ENCODE peak calls at places on chromosome 16, in eight cellular contexts. One of them, this sample, is unnamed. For H3K9me3, the result is how much of the 10 kb centered on the place peaks cover.

GRCh38 chr16:22788190-22788530 is 25.8 kb upstream of the HS3ST2 start:
- DNase-seq in fibroblast of lung: no peak
- DNase-seq in body of pancreas: no peak
- DNase-seq in CD8-positive, alpha-beta memory T cell: no peak
- DNase-seq in pancreas: no peak
- DNase-seq in lung: no peak
- DNase-seq in prostate gland: no peak
- DNase-seq in neural progenitor cell: no peak
- DNase-seq in this sample: no peak

GRCh38 chr16:17377360-17378324 is 93.1 kb downstream of the XYLT1 start:
- DNase-seq in CD8-positive, alpha-beta memory T cell: no peak
- DNase-seq in body of pancreas: no peak
- DNase-seq in prostate gland: no peak
- DNase-seq in fibroblast of lung: no peak
- DNase-seq in neural progenitor cell: peak
- DNase-seq in lung: no peak
- DNase-seq in pancreas: no peak
- DNase-seq in this sample: no peak

GRCh38 chr16:80607204-80607603 is 66.4 kb downstream of the DYNLRB2 start:
- DNase-seq in lung: no peak
- DNase-seq in fibroblast of lung: no peak
- DNase-seq in pancreas: no peak
- DNase-seq in prostate gland: no peak
- DNase-seq in body of pancreas: no peak
- DNase-seq in CD8-positive, alpha-beta memory T cell: no peak
- DNase-seq in neural progenitor cell: no peak
- DNase-seq in this sample: no peak

GRCh38 chr16:48188449-48189102 is 32.8 kb upstream of the ABCC12 start:
- DNase-seq in lung: no peak
- DNase-seq in body of pancreas: no peak
- DNase-seq in neural progenitor cell: no peak
- DNase-seq in fibroblast of lung: no peak
- DNase-seq in CD8-positive, alpha-beta memory T cell: no peak
- DNase-seq in pancreas: no peak
- DNase-seq in prostate gland: no peak
- DNase-seq in this sample: no peak

GRCh38 chr16:78462261-78463208 is 363.1 kb downstream of the WWOX start:
- DNase-seq in prostate gland: no peak
- DNase-seq in CD8-positive, alpha-beta memory T cell: no peak
- DNase-seq in lung: no peak
- DNase-seq in neural progenitor cell: peak
- DNase-seq in body of pancreas: no peak
- DNase-seq in fibroblast of lung: no peak
- DNase-seq in pancreas: no peak
- DNase-seq in this sample: no peak

GRCh38 chr16:9348912-9349311 is 257.5 kb downstream of the HAPSTR1 start:
- DNase-seq in CD8-positive, alpha-beta memory T cell: no peak
- DNase-seq in pancreas: no peak
- DNase-seq in lung: no peak
- DNase-seq in neural progenitor cell: no peak
- DNase-seq in fibroblast of lung: no peak
- DNase-seq in body of pancreas: no peak
- DNase-seq in prostate gland: no peak
- DNase-seq in this sample: no peak

GRCh38 chr16:30028438-30029093 is 2.5 kb downstream of the TLCD3B start:
- DNase-seq in fibroblast of lung: no peak
- DNase-seq in neural progenitor cell: peak
- DNase-seq in pancreas: no peak
- DNase-seq in CD8-positive, alpha-beta memory T cell: no peak
- DNase-seq in body of pancreas: no peak
- DNase-seq in prostate gland: no peak
- DNase-seq in lung: no peak
- DNase-seq in this sample: peak

GRCh38 chr16:29230671-29231091 is 175.8 kb downstream of the NPIPB11 start:
- DNase-seq in fibroblast of lung: peak
- DNase-seq in body of pancreas: no peak
- DNase-seq in lung: no peak
- DNase-seq in prostate gland: no peak
- DNase-seq in CD8-positive, alpha-beta memory T cell: no peak
- DNase-seq in neural progenitor cell: peak
- DNase-seq in pancreas: no peak
- DNase-seq in this sample: no peak

GRCh38 chr16:62036807-62037135 is 533 bp upstream of the CDH8 start:
- DNase-seq in neural progenitor cell: peak
- DNase-seq in pancreas: no peak
- DNase-seq in lung: no peak
- DNase-seq in prostate gland: no peak
- DNase-seq in body of pancreas: no peak
- DNase-seq in fibroblast of lung: no peak
- DNase-seq in CD8-positive, alpha-beta memory T cell: no peak
- DNase-seq in this sample: no peak

GRCh38 chr16:20300312-20301097 is 26.8 kb downstream of the GP2 start:
- DNase-seq in neural progenitor cell: peak
- DNase-seq in pancreas: peak
- DNase-seq in CD8-positive, alpha-beta memory T cell: no peak
- DNase-seq in body of pancreas: peak
- DNase-seq in prostate gland: peak
- DNase-seq in lung: peak
- DNase-seq in fibroblast of lung: peak
- DNase-seq in this sample: no peak

GRCh38 chr16:77223184-77223583 is 24.0 kb downstream of the SYCE1L start:
- DNase-seq in CD8-positive, alpha-beta memory T cell: no peak
- DNase-seq in prostate gland: no peak
- DNase-seq in neural progenitor cell: peak
- DNase-seq in pancreas: no peak
- DNase-seq in body of pancreas: no peak
- DNase-seq in lung: no peak
- DNase-seq in fibroblast of lung: no peak
- DNase-seq in this sample: no peak

GRCh38 chr16:9092282-9092962 is 978 bp downstream of the HAPSTR1 start:
- DNase-seq in prostate gland: peak
- DNase-seq in fibroblast of lung: no peak
- DNase-seq in pancreas: peak
- DNase-seq in body of pancreas: peak
- DNase-seq in neural progenitor cell: peak
- DNase-seq in lung: peak
- DNase-seq in CD8-positive, alpha-beta memory T cell: peak
- DNase-seq in this sample: peak

DNA sequence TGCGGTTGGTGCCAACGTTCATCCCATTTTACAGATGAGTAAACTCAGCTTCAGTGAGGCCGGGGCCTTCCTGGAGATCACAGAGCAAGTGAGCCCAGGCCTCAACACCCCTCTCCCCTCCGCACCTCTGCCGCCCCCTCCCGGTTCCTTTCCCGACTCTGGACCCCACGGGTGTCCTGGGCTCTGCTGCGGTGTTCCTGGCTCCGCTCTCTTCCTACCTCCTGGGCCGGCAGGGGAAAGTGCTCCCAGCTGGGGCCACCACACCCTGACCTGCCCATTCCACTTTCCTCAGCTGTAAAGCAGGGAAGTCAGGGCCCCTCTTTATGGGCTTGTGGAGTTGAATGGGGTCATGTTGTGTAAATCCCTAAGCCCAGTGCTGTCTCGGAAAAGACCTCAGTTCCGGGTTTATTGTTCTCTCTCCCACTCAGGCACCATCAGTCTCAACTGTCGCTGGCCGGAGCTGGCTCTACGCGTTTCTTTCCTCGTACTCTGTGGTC is 21.9 kb upstream of the ACSF3 start:
- DNase-seq in fibroblast of lung: no peak
- DNase-seq in CD8-positive, alpha-beta memory T cell: no peak
- DNase-seq in pancreas: no peak
- DNase-seq in neural progenitor cell: peak
- DNase-seq in body of pancreas: no peak
- DNase-seq in lung: no peak
- DNase-seq in prostate gland: no peak
- DNase-seq in this sample: no peak
- H3K9me3 ChIP-seq in fibroblast of lung: under half
- H3K9me3 ChIP-seq in CD8-positive, alpha-beta memory T cell: under half
- H3K9me3 ChIP-seq in pancreas: under half
- H3K9me3 ChIP-seq in neural progenitor cell: under half
- H3K9me3 ChIP-seq in body of pancreas: under half
- H3K9me3 ChIP-seq in lung: under half
- H3K9me3 ChIP-seq in prostate gland: under half
- H3K9me3 ChIP-seq in this sample: under half

GRCh38 chr16:88283596-88283995 is 99.2 kb upstream of the ZNF469 start:
- DNase-seq in neural progenitor cell: no peak
- DNase-seq in body of pancreas: no peak
- DNase-seq in lung: no peak
- DNase-seq in fibroblast of lung: no peak
- DNase-seq in CD8-positive, alpha-beta memory T cell: no peak
- DNase-seq in pancreas: no peak
- DNase-seq in prostate gland: no peak
- DNase-seq in this sample: no peak

GRCh38 chr16:88282221-88283041 is 100.3 kb upstream of the ZNF469 start:
- DNase-seq in CD8-positive, alpha-beta memory T cell: no peak
- DNase-seq in neural progenitor cell: no peak
- DNase-seq in lung: no peak
- DNase-seq in prostate gland: peak
- DNase-seq in pancreas: no peak
- DNase-seq in fibroblast of lung: peak
- DNase-seq in body of pancreas: no peak
- DNase-seq in this sample: no peak

GRCh38 chr16:88284626-88285513 is 97.9 kb upstream of the ZNF469 start:
- DNase-seq in fibroblast of lung: no peak
- DNase-seq in prostate gland: no peak
- DNase-seq in neural progenitor cell: no peak
- DNase-seq in pancreas: no peak
- DNase-seq in CD8-positive, alpha-beta memory T cell: no peak
- DNase-seq in lung: no peak
- DNase-seq in body of pancreas: no peak
- DNase-seq in this sample: no peak

GRCh38 chr16:88285514-88285822 is 97.3 kb upstream of the ZNF469 start:
- DNase-seq in CD8-positive, alpha-beta memory T cell: no peak
- DNase-seq in prostate gland: no peak
- DNase-seq in body of pancreas: no peak
- DNase-seq in neural progenitor cell: no peak
- DNase-seq in fibroblast of lung: no peak
- DNase-seq in pancreas: no peak
- DNase-seq in lung: no peak
- DNase-seq in this sample: no peak

DNA sequence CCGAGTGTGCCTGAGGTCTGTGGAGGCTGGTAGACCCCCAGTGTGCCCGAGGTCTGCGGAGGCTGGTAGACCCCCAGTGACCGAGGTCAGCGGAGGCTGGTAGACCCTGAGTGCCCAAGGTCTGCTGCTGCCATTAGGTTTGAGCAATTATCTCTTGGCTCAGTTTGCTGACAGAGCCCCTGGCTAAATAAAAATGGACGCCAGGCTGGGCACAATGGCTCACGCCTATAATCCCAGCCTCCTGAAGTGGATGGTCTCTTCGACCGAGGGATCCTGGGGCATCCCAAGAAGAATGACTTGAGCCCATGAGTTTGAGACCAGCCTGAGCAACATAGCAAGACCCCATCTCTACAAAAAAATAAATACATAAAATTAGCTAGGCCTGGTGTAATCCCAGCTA is 98.7 kb upstream of the ZNF469 start:
- DNase-seq in prostate gland: no peak
- DNase-seq in fibroblast of lung: no peak
- DNase-seq in body of pancreas: no peak
- DNase-seq in lung: no peak
- DNase-seq in pancreas: no peak
- DNase-seq in CD8-positive, alpha-beta memory T cell: no peak
- DNase-seq in neural progenitor cell: no peak
- DNase-seq in this sample: no peak
- H3K9me3 ChIP-seq in prostate gland: under half
- H3K9me3 ChIP-seq in fibroblast of lung: under half
- H3K9me3 ChIP-seq in body of pancreas: under half
- H3K9me3 ChIP-seq in lung: under half
- H3K9me3 ChIP-seq in pancreas: under half
- H3K9me3 ChIP-seq in CD8-positive, alpha-beta memory T cell: under half
- H3K9me3 ChIP-seq in neural progenitor cell: under half
- H3K9me3 ChIP-seq in this sample: under half

GRCh38 chr16:867421-868385 is 67.2 kb upstream of the GNG13 start:
- DNase-seq in lung: no peak
- DNase-seq in body of pancreas: no peak
- DNase-seq in CD8-positive, alpha-beta memory T cell: no peak
- DNase-seq in neural progenitor cell: no peak
- DNase-seq in fibroblast of lung: no peak
- DNase-seq in pancreas: no peak
- DNase-seq in prostate gland: no peak
- DNase-seq in this sample: no peak
- H3K9me3 ChIP-seq in lung: under half
- H3K9me3 ChIP-seq in body of pancreas: under half
- H3K9me3 ChIP-seq in CD8-positive, alpha-beta memory T cell: under half
- H3K9me3 ChIP-seq in neural progenitor cell: under half
- H3K9me3 ChIP-seq in fibroblast of lung: under half
- H3K9me3 ChIP-seq in pancreas: under half
- H3K9me3 ChIP-seq in prostate gland: under half
- H3K9me3 ChIP-seq in this sample: under half

DNA sequence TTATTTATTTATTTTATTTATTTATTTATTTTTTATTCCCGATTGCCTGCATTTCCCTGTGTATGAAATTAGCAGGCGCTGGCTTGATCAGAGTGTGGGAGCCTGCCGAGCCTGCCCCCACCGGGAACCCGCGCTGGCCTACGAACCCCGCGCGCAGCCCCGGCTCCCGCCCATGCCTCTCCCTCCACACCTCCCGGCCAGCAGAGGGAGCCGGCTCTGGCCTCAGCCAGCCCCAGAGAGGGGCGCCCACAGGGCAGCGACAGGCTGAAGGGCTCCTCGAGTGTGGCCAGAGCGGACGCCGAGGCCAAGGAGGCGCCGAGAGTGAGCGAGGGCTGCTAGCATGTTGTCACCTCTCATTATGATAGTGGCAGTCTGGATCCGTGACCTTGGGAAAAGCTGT is 13.0 kb upstream of the RBL2 start:
- DNase-seq in neural progenitor cell: no peak
- DNase-seq in lung: no peak
- DNase-seq in pancreas: no peak
- DNase-seq in body of pancreas: no peak
- DNase-seq in CD8-positive, alpha-beta memory T cell: no peak
- DNase-seq in fibroblast of lung: no peak
- DNase-seq in prostate gland: no peak
- DNase-seq in this sample: no peak
- H3K9me3 ChIP-seq in neural progenitor cell: under half
- H3K9me3 ChIP-seq in lung: under half
- H3K9me3 ChIP-seq in pancreas: under half
- H3K9me3 ChIP-seq in body of pancreas: under half
- H3K9me3 ChIP-seq in CD8-positive, alpha-beta memory T cell: under half
- H3K9me3 ChIP-seq in fibroblast of lung: under half
- H3K9me3 ChIP-seq in prostate gland: under half
- H3K9me3 ChIP-seq in this sample: under half

GRCh38 chr16:69145658-69146057 is 13.2 kb downstream of the UTP4 start:
- DNase-seq in pancreas: peak
- DNase-seq in body of pancreas: peak
- DNase-seq in fibroblast of lung: peak
- DNase-seq in CD8-positive, alpha-beta memory T cell: no peak
- DNase-seq in lung: no peak
- DNase-seq in prostate gland: no peak
- DNase-seq in neural progenitor cell: no peak
- DNase-seq in this sample: no peak

GRCh38 chr16:69150146-69150865 is 17.9 kb downstream of the UTP4 start:
- DNase-seq in pancreas: peak
- DNase-seq in neural progenitor cell: peak
- DNase-seq in fibroblast of lung: peak
- DNase-seq in CD8-positive, alpha-beta memory T cell: peak
- DNase-seq in prostate gland: peak
- DNase-seq in body of pancreas: peak
- DNase-seq in lung: peak
- DNase-seq in this sample: peak
- H3K9me3 ChIP-seq in pancreas: under half
- H3K9me3 ChIP-seq in neural progenitor cell: under half
- H3K9me3 ChIP-seq in fibroblast of lung: under half
- H3K9me3 ChIP-seq in CD8-positive, alpha-beta memory T cell: under half
- H3K9me3 ChIP-seq in prostate gland: under half
- H3K9me3 ChIP-seq in body of pancreas: under half
- H3K9me3 ChIP-seq in lung: under half
- H3K9me3 ChIP-seq in this sample: under half